ENCODE peak calls at places on chromosome 16, in five cellular contexts. G is HS-5, P is T-cell, I is Calu3, B is right lobe of liver. D is an unnamed sample.

GRCh38 chr16:1807626-1808025 is 14.1 kb upstream of the IGFALS start:
- DNase-seq in G (no peak), P (no peak), I (no peak), B (no peak), D (no peak)

GRCh38 chr16:26772503-26772902 is 294.2 kb upstream of the C16orf82 start:
- DNase-seq in G (no peak), P (no peak), I (no peak), B (no peak), D (no peak)

GRCh38 chr16:68396481-68396880 is 51.8 kb downstream of the SMPD3 start:
- DNase-seq in G (no peak), P (peak), I (peak), B (peak), D (peak)

GRCh38 chr16:47721016-47721673 is 260.0 kb downstream of the PHKB start:
- DNase-seq in G (no peak), P (no peak), I (no peak), B (no peak), D (no peak)

GRCh38 chr16:84471966-84472365 is 32.5 kb downstream of the MEAK7 start:
- DNase-seq in G (no peak), P (no peak), I (no peak), B (no peak), D (no peak)

GRCh38 chr16:7324306-7324705 is 8.3 kb upstream of the RBFOX1 start:
- DNase-seq in G (no peak), P (no peak), I (no peak), B (no peak), D (no peak)

GRCh38 chr16:29940656-29941055 is 14.6 kb upstream of the KCTD13 start:
- DNase-seq in G (no peak), P (no peak), I (no peak), B (no peak), D (no peak)

GRCh38 chr16:85612801-85613608 is at the start of gene GSE1:
- DNase-seq in G (peak), P (peak), I (peak), B (peak), D (peak)

GRCh38 chr16:9599415-9600110 is 508.1 kb downstream of the HAPSTR1 start:
- DNase-seq in G (no peak), P (no peak), I (no peak), B (no peak), D (no peak)

GRCh38 chr16:700684-701584 is 4.7 kb downstream of the FBXL16 start:
- DNase-seq in G (no peak), P (peak), I (peak), B (no peak), D (no peak)

GRCh38 chr16:67653131-67654068 is 6.7 kb downstream of the ACD start:
- DNase-seq in G (no peak), P (no peak), I (peak), B (peak), D (no peak)

D was measured in left colon.